ENCODE peak calls at places on chromosomes 7 and 10, in six cellular contexts. V is right lobe of liver, A is RWPE2, D is heart left ventricle, H is sigmoid colon, X is PC-3. C is an unnamed sample. For H3K4me1, the result is how much of the 10 kb centered on the place peaks cover.

GRCh38 chr7:157875230-157876179 is 538.7 kb downstream of the DNAJB6 start:
- DNase-seq in V (no peak), X (peak), H (no peak), D (no peak), A (peak), C (peak)

GRCh38 chr7:101567231-101567630 is 61.9 kb downstream of the MYL10 start:
- DNase-seq in D (no peak), V (no peak), X (no peak), A (peak), H (peak), C (no peak)

GRCh38 chr10:34916368-34916767 is 101.3 kb upstream of the PARD3 start:
- DNase-seq in D (no peak), A (no peak), X (peak), V (no peak), H (no peak), C (no peak)

GRCh38 chr7:46024263-46024916 is 103.3 kb upstream of the IGFBP3 start:
- DNase-seq in X (no peak), H (no peak), A (no peak), V (no peak), D (no peak), C (no peak)

GRCh38 chr7:111728635-111728995 is 166.3 kb upstream of the IMMP2L start:
- DNase-seq in X (no peak), D (no peak), A (no peak), H (no peak), V (no peak), C (no peak)

GRCh38 chr7:142886866-142887265 is 1.3 kb upstream of the TRPV6 start:
- DNase-seq in A (no peak), D (no peak), H (no peak), V (peak), X (no peak), C (peak)

GRCh38 chr7:43668035-43668434 is 61.3 kb downstream of the COA1 start:
- DNase-seq in A (no peak), H (no peak), D (no peak), V (no peak), X (peak), C (no peak)

GRCh38 chr10:132392811-132393694 is 3.9 kb upstream of the PWWP2B start:
- DNase-seq in H (peak), X (peak), V (no peak), A (peak), D (no peak), C (peak)

GRCh38 chr7:146554568-146554967 is 438.0 kb downstream of the CNTNAP2 start:
- DNase-seq in H (no peak), D (no peak), A (no peak), V (no peak), X (no peak), C (no peak)

GRCh38 chr10:46253076-46254006 is 33.5 kb upstream of the ANTXRL start:
- DNase-seq in V (peak), A (no peak), D (no peak), X (no peak), H (peak), C (no peak)

GRCh38 chr10:113301342-113301984 is 251.4 kb upstream of the HABP2 start:
- DNase-seq in X (no peak), D (no peak), V (no peak), A (no peak), H (no peak), C (no peak)

GRCh38 chr7:151248191-151249033 is at the start of gene SMARCD3:
- DNase-seq in H (peak), V (peak), A (no peak), D (peak), X (peak), C (peak)

GRCh38 chr7:1028044-1028770 is 16.1 kb upstream of the GPR146 start:
- DNase-seq in X (peak), V (peak), A (peak), D (peak), H (peak), C (peak)

GRCh38 chr7:1029637-1030443 is 14.5 kb upstream of the GPR146 start:
- DNase-seq in H (no peak), V (no peak), X (no peak), D (no peak), A (no peak), C (no peak)

GRCh38 chr7:1027285-1028043 is 16.9 kb upstream of the GPR146 start:
- DNase-seq in X (peak), H (no peak), V (no peak), D (no peak), A (no peak), C (peak)

GRCh38 chr7:1030444-1031070 is 13.8 kb upstream of the GPR146 start:
- DNase-seq in H (no peak), X (no peak), D (no peak), A (no peak), V (no peak), C (no peak)

GRCh38 chr7:1028775-1029636 is 15.3 kb upstream of the GPR146 start:
- DNase-seq in D (peak), X (peak), V (peak), A (peak), H (peak), C (peak)
- H3K4me1 ChIP-seq in D (under half), X (under half), V (under half), A (under half), H (under half), C (under half)

DNA sequence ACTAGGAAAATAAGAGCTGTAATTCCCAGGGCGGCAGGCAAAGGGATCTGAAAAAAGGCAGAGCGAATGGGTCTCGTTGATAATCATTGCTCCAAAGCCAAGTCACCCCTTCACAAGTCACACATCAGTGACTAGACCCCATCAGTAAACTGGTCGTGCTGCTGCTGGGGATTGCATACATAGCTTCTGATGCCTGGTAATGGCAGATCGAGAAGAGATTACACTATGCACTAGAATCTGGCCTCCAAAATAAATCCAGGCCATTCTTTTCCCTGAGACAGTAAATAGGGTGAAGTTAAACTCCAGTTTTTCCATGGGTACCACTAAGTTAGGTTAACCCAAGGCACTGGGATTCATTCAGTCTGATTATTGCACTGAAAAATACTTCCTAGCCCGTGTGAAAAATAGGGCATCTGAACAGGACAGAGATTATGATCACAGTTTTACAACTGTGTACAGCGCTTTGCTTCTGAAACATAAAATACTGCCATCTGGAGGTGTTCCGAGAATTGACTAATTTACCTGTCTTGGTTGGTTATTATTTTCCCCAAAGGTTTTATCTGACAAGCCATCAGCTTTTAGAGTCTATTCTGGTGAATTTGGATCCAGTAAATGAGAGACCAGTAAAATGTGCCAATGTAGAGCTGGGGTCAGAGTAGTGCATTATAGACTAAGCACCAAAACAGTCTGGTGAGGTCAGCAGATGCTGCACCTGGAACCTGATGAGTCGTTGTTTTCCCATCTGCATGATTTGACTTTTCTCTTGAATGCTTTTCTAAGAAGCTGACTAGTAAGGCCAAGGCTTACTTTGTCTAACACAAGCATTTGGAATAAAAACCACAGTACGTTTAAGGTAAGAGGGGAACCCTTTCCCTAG is 82.9 kb upstream of the AFAP1L2 start:
- DNase-seq in V (no peak), X (peak), H (no peak), D (no peak), A (no peak), C (no peak)
- H3K4me1 ChIP-seq in V (under half), X (under half), H (under half), D (half or more), A (under half), C (under half)

GRCh38 chr7:95327356-95327755 is 3.0 kb upstream of the PON1 start:
- DNase-seq in H (no peak), V (no peak), X (no peak), D (no peak), A (no peak), C (no peak)
- H3K4me1 ChIP-seq in H (under half), V (under half), X (under half), D (under half), A (under half), C (under half)

DNA sequence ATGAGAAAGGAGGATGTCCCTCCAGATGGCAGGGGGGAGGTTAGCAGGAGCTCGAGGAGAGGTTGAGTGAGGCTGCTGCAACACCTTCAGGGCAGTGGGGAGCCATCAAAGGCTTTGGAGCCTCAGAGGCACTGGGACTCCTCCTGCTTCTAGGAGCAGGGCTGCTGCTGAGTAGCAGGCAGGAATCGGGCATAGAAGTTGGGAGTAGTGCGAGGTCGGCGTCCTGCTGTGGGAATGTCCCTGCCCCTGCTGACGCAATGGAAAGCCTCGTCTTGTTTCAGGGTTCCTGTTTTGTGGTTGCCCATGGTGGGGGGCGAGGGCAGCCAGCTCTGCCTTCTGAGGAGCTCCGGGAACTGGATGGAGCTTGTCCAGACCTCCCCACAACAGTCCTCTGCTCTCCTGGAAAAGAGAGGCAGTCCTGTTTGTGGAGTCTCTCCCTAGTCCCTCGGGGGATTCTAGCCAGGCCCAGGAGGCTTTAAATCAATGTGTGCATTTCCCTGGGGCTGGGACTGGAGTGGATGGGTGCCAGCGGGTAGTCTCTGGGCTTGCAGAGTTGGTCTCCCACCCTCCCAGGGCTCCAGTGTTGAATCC is 98.8 kb upstream of the PPIF start:
- DNase-seq in V (peak), X (no peak), D (peak), H (peak), A (no peak), C (peak)
- H3K4me1 ChIP-seq in V (under half), X (under half), D (half or more), H (under half), A (under half), C (under half)

GRCh38 chr10:124667425-124668130 is 76.6 kb downstream of the FAM53B start:
- DNase-seq in A (no peak), D (no peak), V (no peak), H (no peak), X (no peak), C (no peak)
- H3K4me1 ChIP-seq in A (under half), D (half or more), V (under half), H (under half), X (under half), C (under half)

DNA sequence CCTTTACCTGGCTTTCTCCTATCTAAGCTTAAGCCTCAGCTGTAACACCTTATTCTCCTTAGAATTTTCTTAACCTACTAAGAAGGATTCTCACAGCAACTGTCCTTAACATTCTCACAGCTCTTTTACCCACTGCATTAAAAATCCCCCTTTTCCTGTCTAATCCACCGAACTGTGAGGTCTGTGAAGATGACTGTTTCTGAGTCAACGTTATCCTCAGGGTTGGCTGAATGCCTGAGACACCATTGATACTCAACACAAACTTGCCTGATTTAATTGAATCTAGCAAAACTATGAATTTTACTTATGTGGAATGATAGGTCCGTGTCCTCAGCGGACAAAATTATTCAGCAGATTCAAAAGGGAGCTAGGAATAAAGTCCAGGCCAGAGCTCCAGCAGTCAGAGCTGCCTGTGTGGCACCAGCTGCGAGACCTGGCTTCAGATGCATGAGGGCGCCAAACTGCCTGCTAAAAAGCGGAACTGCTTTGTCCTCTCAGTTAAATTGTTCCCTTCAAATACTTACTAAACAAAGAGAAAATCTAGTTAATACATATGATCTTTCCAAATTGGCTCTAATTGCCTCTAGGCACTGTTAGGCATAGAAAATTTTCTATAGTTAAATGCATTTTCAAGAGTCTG is 33.4 kb upstream of the VWDE start:
- DNase-seq in V (no peak), X (peak), H (no peak), A (no peak), D (no peak), C (no peak)
- H3K4me1 ChIP-seq in V (under half), X (under half), H (under half), A (under half), D (under half), C (under half)

GRCh38 chr7:2115739-2116065 is 117.0 kb downstream of the MAD1L1 start:
- DNase-seq in D (no peak), A (no peak), X (no peak), H (no peak), V (no peak), C (no peak)
- H3K4me1 ChIP-seq in D (under half), A (under half), X (under half), H (under half), V (under half), C (under half)

GRCh38 chr7:970744-971143 is 4.6 kb downstream of the COX19 start:
- DNase-seq in A (no peak), V (no peak), X (no peak), H (no peak), D (no peak), C (no peak)
- H3K4me1 ChIP-seq in A (under half), V (under half), X (under half), H (under half), D (under half), C (under half)